ENCODE peak calls at places on chromosomes 11 and 22, in six cellular contexts. H is cardiac fibroblast; A is posterior cingulate gyrus; U is AML-193; S is WTC11; V is stimulated activated CD8-positive, alpha-beta memory T cell treated with anti-CD3 and anti-CD28 coated beads, Interleukin-4, amount 100 ng/mL, for 1 hour. W is an unnamed sample.

GRCh38 chr11:69362315-69362714 is 68.4 kb downstream of the MYEOV start:
- DNase-seq in S (no peak), V (no peak), A (no peak), H (no peak), U (no peak), W (no peak)

GRCh38 chr22:50656122-50657070 is 16.2 kb upstream of the SHANK3 start:
- DNase-seq in S (no peak), V (no peak), H (peak; percentile 71), A (no peak), U (no peak), W (no peak)

GRCh38 chr11:114321621-114322257 is 25.5 kb downstream of the NNMT start:
- DNase-seq in H (peak; percentile 77), U (no peak), S (no peak), A (no peak), V (no peak), W (no peak)

GRCh38 chr11:3095712-3096361 is 38.6 kb upstream of the CARS1 start:
- DNase-seq in H (peak; percentile 88), U (no peak), A (no peak), S (no peak), V (no peak), W (peak; percentile 11)

GRCh38 chr11:79419120-79419519 is 21.7 kb downstream of the TENM4 start:
- DNase-seq in A (no peak), U (no peak), H (no peak), V (no peak), S (no peak), W (no peak)

GRCh38 chr11:14641801-14642200 is 1.8 kb upstream of the PDE3B start:
- DNase-seq in S (no peak), U (no peak), A (no peak), V (no peak), H (no peak), W (no peak)

GRCh38 chr11:120208777-120209176 is 2.1 kb upstream of the OAF start:
- DNase-seq in V (no peak), A (no peak), U (peak; percentile 39), H (peak; percentile 76), S (no peak), W (peak; percentile 61)

GRCh38 chr22:50526849-50527801 is 1.7 kb upstream of the SCO2 start:
- DNase-seq in A (peak; percentile 22), S (peak; percentile 71), U (peak; percentile 69), V (no peak), H (peak; percentile 61), W (peak; percentile 60)

GRCh38 chr11:73315288-73316020 is 7.4 kb downstream of the ARHGEF17 start:
- DNase-seq in H (no peak), A (no peak), S (no peak), V (no peak), U (no peak), W (peak; percentile 90)

GRCh38 chr11:66886671-66887221 is 29.9 kb downstream of the LRFN4 start:
- DNase-seq in H (peak; percentile 86), V (no peak), U (no peak), S (no peak), A (no peak), W (no peak)

GRCh38 chr22:36292823-36293530 is 40.0 kb downstream of the APOL1 start:
- DNase-seq in S (no peak), U (no peak), H (no peak), V (no peak), A (no peak), W (no peak)

GRCh38 chr11:4187055-4187988 is 92.7 kb downstream of the RRM1 start:
- DNase-seq in U (peak; percentile 47), H (peak; percentile 96), A (peak; percentile 89), S (peak; percentile 93), V (peak; percentile 71), W (peak; percentile 84)

GRCh38 chr11:69744435-69744834 is 30.7 kb downstream of the FGF4 start:
- DNase-seq in S (no peak), U (no peak), H (peak; percentile 86), V (no peak), A (no peak), W (no peak)

GRCh38 chr11:2265396-2265795 is 5.0 kb downstream of the ASCL2 start:
- DNase-seq in S (no peak), V (no peak), H (no peak), A (no peak), U (peak; percentile 50), W (no peak)

GRCh38 chr11:95338430-95338991 is 107.5 kb upstream of the SESN3 start:
- DNase-seq in A (no peak), H (peak; percentile 93), U (no peak), V (no peak), S (no peak), W (peak; percentile 84)

GRCh38 chr11:26231252-26231661 is 100.7 kb upstream of the ANO3 start:
- DNase-seq in U (no peak), V (no peak), A (no peak), S (no peak), H (peak; percentile 43), W (no peak)

GRCh38 chr11:19972637-19973036 is 187.6 kb downstream of the DBX1 start:
- DNase-seq in H (no peak), V (no peak), U (no peak), A (no peak), S (no peak), W (no peak)

GRCh38 chr11:36146437-36146836 is 142.8 kb downstream of the COMMD9 start:
- DNase-seq in U (no peak), V (no peak), S (no peak), A (no peak), H (no peak), W (no peak)

GRCh38 chr22:23100124-23100801 is 29.9 kb downstream of the GNAZ start:
- DNase-seq in V (no peak), S (no peak), U (no peak), H (no peak), A (no peak), W (no peak)

GRCh38 chr11:110173775-110174644 is 80.8 kb downstream of the ZC3H12C start:
- DNase-seq in A (peak; percentile 60), S (peak; percentile 85), V (peak; percentile 30), U (no peak), H (peak; percentile 82), W (peak; percentile 50)

GRCh38 chr22:25162561-25162960 is 37.1 kb upstream of the CRYBB3 start:
- DNase-seq in S (no peak), H (no peak), V (no peak), U (no peak), A (no peak), W (no peak)

GRCh38 chr11:77813256-77813655 is 7.3 kb downstream of the RSF1 start:
- DNase-seq in A (no peak), H (no peak), S (no peak), U (no peak), V (no peak), W (no peak)

GRCh38 chr22:32994921-32995320 is 63.3 kb downstream of the SYN3 start:
- DNase-seq in H (no peak), U (no peak), S (no peak), A (no peak), V (no peak), W (no peak)

GRCh38 chr11:46607516-46607915 is 9.5 kb downstream of the HARBI1 start:
- DNase-seq in H (no peak), V (no peak), U (no peak), S (no peak), A (no peak), W (peak; percentile 96)

W was measured in NCI-H82.